ENCODE peak calls at places on chromosome 1, in nine cellular contexts. F is effector memory CD4-positive, alpha-beta T cell; B is uterus; E is tibial nerve; O is psoas muscle; U is testis; K is endodermal cell; X is cardiac muscle cell; W is CD4-positive, alpha-beta memory T cell. N is an unnamed sample.

GRCh38 chr1:24949331-24949881 is 19.3 kb upstream of the RUNX3 start:
- DNase-seq in F (no peak), W (no peak), O (no peak), K (no peak), U (no peak), B (no peak), X (peak; percentile 43), E (no peak), N (no peak)

GRCh38 chr1:67883069-67883468 is 49.8 kb upstream of the GNG12 start:
- DNase-seq in E (no peak), F (no peak), U (no peak), W (no peak), O (no peak), B (no peak), X (peak; percentile 56), K (no peak), N (no peak)

GRCh38 chr1:83131692-83131955 is 867.3 kb downstream of the TTLL7 start:
- DNase-seq in W (no peak), U (no peak), O (no peak), X (no peak), K (no peak), F (no peak), E (no peak), B (no peak), N (no peak)

GRCh38 chr1:167207940-167208623 is 12.6 kb upstream of the POU2F1 start:
- DNase-seq in W (no peak), F (no peak), X (no peak), U (no peak), E (no peak), O (no peak), B (no peak), K (no peak), N (no peak)

GRCh38 chr1:179440971-179441370 is 75.2 kb downstream of the AXDND1 start:
- DNase-seq in E (no peak), K (no peak), F (no peak), U (no peak), W (no peak), X (no peak), O (no peak), B (no peak), N (no peak)

GRCh38 chr1:228008391-228009115 is 1.8 kb downstream of the WNT3A start:
- DNase-seq in F (no peak), E (no peak), X (no peak), U (no peak), B (peak; percentile 5), O (no peak), W (no peak), K (peak; percentile 78), N (no peak)

GRCh38 chr1:106621853-106622252 is 434.6 kb upstream of the PRMT6 start:
- DNase-seq in F (no peak), U (no peak), O (no peak), E (no peak), K (no peak), X (no peak), B (no peak), W (no peak), N (no peak)

GRCh38 chr1:3564921-3565831 is 46.1 kb downstream of the MEGF6 start:
- DNase-seq in U (no peak), F (no peak), E (no peak), O (no peak), K (peak; percentile 82), B (no peak), W (peak; percentile 13), X (peak; percentile 45), N (peak; percentile 69)

GRCh38 chr1:238451781-238452310 is 561.1 kb upstream of the ZP4 start:
- DNase-seq in K (no peak), E (no peak), F (no peak), B (no peak), W (no peak), X (no peak), O (no peak), U (no peak), N (no peak)

GRCh38 chr1:246597340-246597739 is 31.1 kb downstream of the CNST start:
- DNase-seq in E (no peak), U (no peak), O (no peak), W (no peak), B (peak; percentile 53), F (no peak), K (no peak), X (peak; percentile 94), N (no peak)

GRCh38 chr1:9009438-9010366 is 16.5 kb downstream of the SLC2A7 start:
- DNase-seq in U (no peak), B (no peak), F (no peak), E (no peak), W (no peak), O (no peak), K (peak; percentile 93), X (peak; percentile 59), N (peak; percentile 92)

GRCh38 chr1:40339420-40340323 is 22.6 kb upstream of the COL9A2 start:
- DNase-seq in W (no peak), E (no peak), B (no peak), U (no peak), K (no peak), F (no peak), O (no peak), X (no peak), N (no peak)

DNA sequence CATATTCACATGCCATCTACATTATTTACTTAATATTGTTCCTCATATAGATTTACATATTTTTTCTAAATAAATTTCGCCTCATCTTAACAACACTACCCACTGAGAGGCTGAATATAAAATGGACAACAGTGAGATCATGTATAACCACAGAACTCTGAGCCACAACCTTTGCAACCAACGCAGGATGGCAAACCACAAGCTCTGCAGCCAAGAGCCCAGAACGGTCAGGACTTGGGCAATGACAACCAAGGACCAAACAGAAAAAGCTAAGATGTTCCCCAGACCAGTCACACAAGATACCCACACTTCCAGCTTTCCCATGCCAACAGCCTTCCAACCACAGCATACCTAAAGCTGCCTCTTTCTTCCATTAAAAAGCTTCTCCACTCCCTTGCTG is 118.1 kb downstream of the AKT3 start:
- DNase-seq in B (no peak), E (no peak), U (no peak), W (no peak), O (no peak), X (peak; percentile 24), F (no peak), K (no peak), N (no peak)
- H3K27ac ChIP-seq in B (no peak overlapping the region), E (peak overlapping the region; percentile 83), U (no peak overlapping the region), W (no peak overlapping the region), O (no peak overlapping the region), X (no peak overlapping the region), F (no peak overlapping the region), K (no peak overlapping the region), N (peak overlapping the region; percentile 90)

GRCh38 chr1:74935446-74935845 is 198.7 kb upstream of the LHX8 start:
- DNase-seq in B (no peak), K (no peak), O (no peak), U (no peak), W (no peak), X (no peak), F (no peak), E (no peak), N (no peak)

GRCh38 chr1:74937176-74937575 is 197.0 kb upstream of the LHX8 start:
- DNase-seq in B (no peak), U (no peak), X (no peak), E (no peak), K (no peak), F (no peak), O (no peak), W (no peak), N (no peak)

GRCh38 chr1:74933500-74933899 is 200.5 kb downstream of the TYW3 start:
- DNase-seq in E (no peak), B (no peak), U (no peak), X (no peak), W (no peak), K (no peak), F (no peak), O (no peak), N (no peak)
- H3K27ac ChIP-seq in E (no peak overlapping the region), B (no peak overlapping the region), U (no peak overlapping the region), X (no peak overlapping the region), W (no peak overlapping the region), K (no peak overlapping the region), F (no peak overlapping the region), O (no peak overlapping the region), N (no peak overlapping the region)

GRCh38 chr1:205004296-205004813 is 38.7 kb upstream of the CNTN2 start:
- DNase-seq in F (no peak), B (peak; percentile 35), W (no peak), X (no peak), K (no peak), E (peak; percentile 43), U (peak; percentile 58), O (no peak), N (no peak)

GRCh38 chr1:204997616-204998015 is 45.4 kb upstream of the CNTN2 start:
- DNase-seq in E (no peak), U (peak; percentile 23), O (no peak), F (no peak), B (peak; percentile 55), X (peak; percentile 58), K (no peak), W (no peak), N (no peak)

GRCh38 chr1:205001101-205001620 is 41.9 kb upstream of the CNTN2 start:
- DNase-seq in F (no peak), E (no peak), W (no peak), U (no peak), X (no peak), B (no peak), K (no peak), O (no peak), N (no peak)

GRCh38 chr1:205008896-205009295 is 34.1 kb upstream of the CNTN2 start:
- DNase-seq in E (no peak), B (no peak), O (no peak), F (no peak), W (no peak), U (no peak), K (no peak), X (no peak), N (no peak)

GRCh38 chr1:205003358-205004145 is 39.5 kb upstream of the CNTN2 start:
- DNase-seq in W (no peak), O (no peak), B (no peak), E (no peak), K (no peak), U (no peak), X (no peak), F (no peak), N (peak; percentile 47)
- H3K27ac ChIP-seq in W (no peak overlapping the region), O (no peak overlapping the region), B (no peak overlapping the region), E (peak overlapping the region; percentile 71), K (no peak overlapping the region), U (no peak overlapping the region), X (no peak overlapping the region), F (no peak overlapping the region), N (no peak overlapping the region)

DNA sequence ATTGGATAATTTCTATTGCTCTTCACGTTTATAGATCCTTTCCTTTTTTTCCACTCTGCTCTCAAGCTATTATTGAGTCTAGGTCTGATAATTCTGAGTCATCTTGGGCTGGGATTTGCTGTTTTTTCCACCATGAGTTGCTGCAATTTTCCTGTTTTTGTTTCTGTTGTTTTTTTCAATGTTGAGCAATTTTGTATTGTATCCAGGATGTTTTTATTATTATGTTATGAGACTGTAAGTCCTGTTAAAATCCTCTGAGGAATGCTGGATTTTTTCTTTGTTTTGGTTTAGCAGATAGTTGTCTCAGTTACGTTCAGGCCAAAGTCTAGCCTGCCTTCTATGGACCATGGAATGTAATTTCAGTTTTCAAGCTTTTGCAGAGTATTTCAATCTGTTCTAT is 13.0 kb upstream of the SLC35A3 start:
- DNase-seq in U (no peak), O (no peak), E (no peak), X (peak; percentile 65), W (no peak), B (no peak), K (no peak), F (no peak), N (no peak)
- H3K27ac ChIP-seq in U (peak overlapping the region; percentile 4), O (no peak overlapping the region), E (peak overlapping the region; percentile 23), X (no peak overlapping the region), W (no peak overlapping the region), B (peak overlapping the region; percentile 37), K (no peak overlapping the region), F (no peak overlapping the region), N (no peak overlapping the region)

N was measured in H9.